ENCODE peak calls at places on chromosomes 11 and 22, in eight cellular contexts. W, H, K, U, A, M, P and G are unnamed samples.

GRCh38 chr22:33894036-33894435 is 26.2 kb downstream of the LARGE1 start:
- DNase-seq in W (no peak), H (no peak), K (no peak), U (no peak), A (no peak), M (no peak), P (no peak), G (no peak)

GRCh38 chr11:32006799-32007388 is 84.0 kb upstream of the RCN1 start:
- DNase-seq in W (no peak), H (peak; percentile 55), K (peak; percentile 62), U (peak; percentile 51), A (peak; percentile 63), M (peak; percentile 50), P (peak; percentile 61), G (peak; percentile 37)

GRCh38 chr22:30325065-30325720 is 1.5 kb downstream of the TBC1D10A start:
- DNase-seq in W (no peak), H (peak; percentile 94), K (no peak), U (peak; percentile 90), A (peak; percentile 85), M (peak; percentile 92), P (peak; percentile 82), G (peak; percentile 88)

GRCh38 chr11:86811637-86812321 is 11.4 kb downstream of the PRSS23 start:
- DNase-seq in W (no peak), H (peak; percentile 80), K (no peak), U (peak; percentile 85), A (peak; percentile 59), M (peak; percentile 79), P (peak; percentile 62), G (peak; percentile 84)

GRCh38 chr11:33454264-33454663 is 197.1 kb downstream of the HIPK3 start:
- DNase-seq in W (no peak), H (no peak), K (no peak), U (no peak), A (no peak), M (no peak), P (no peak), G (no peak)

GRCh38 chr11:39120890-39121289 is 2338.6 kb downstream of the LRRC4C start:
- DNase-seq in W (no peak), H (no peak), K (no peak), U (no peak), A (no peak), M (no peak), P (no peak), G (no peak)

GRCh38 chr11:12685229-12685628 is 11.0 kb downstream of the TEAD1 start:
- DNase-seq in W (no peak), H (no peak), K (no peak), U (no peak), A (no peak), M (no peak), P (no peak), G (no peak)

GRCh38 chr11:35809561-35809960 is 134.3 kb upstream of the LDLRAD3 start:
- DNase-seq in W (no peak), H (no peak), K (no peak), U (no peak), A (no peak), M (no peak), P (no peak), G (no peak)

GRCh38 chr11:92246637-92247036 is 22.0 kb downstream of the FAT3 start:
- DNase-seq in W (no peak), H (peak; percentile 32), K (no peak), U (no peak), A (no peak), M (no peak), P (no peak), G (no peak)

GRCh38 chr11:93498099-93499040 is 44.8 kb downstream of the SMCO4 start:
- DNase-seq in W (no peak), H (no peak), K (no peak), U (peak; percentile 51), A (peak; percentile 49), M (peak; percentile 25), P (peak; percentile 39), G (peak; percentile 8)

GRCh38 chr22:28978863-28979799 is 82.5 kb downstream of the C22orf31 start:
- DNase-seq in W (no peak), H (no peak), K (no peak), U (no peak), A (no peak), M (peak; percentile 44), P (no peak), G (no peak)

GRCh38 chr11:97445561-97445960 is 1055.7 kb downstream of the JRKL start:
- DNase-seq in W (no peak), H (no peak), K (no peak), U (no peak), A (peak; percentile 32), M (no peak), P (peak; percentile 22), G (no peak)

GRCh38 chr11:27124514-27125264 is 84.1 kb downstream of the BBOX1 start:
- DNase-seq in W (no peak), H (peak; percentile 53), K (no peak), U (peak; percentile 42), A (peak; percentile 59), M (peak; percentile 63), P (peak; percentile 64), G (peak; percentile 12)

GRCh38 chr22:45262931-45263789 is 21.6 kb upstream of the UPK3A start:
- DNase-seq in W (peak; percentile 83), H (no peak), K (peak; percentile 93), U (no peak), A (no peak), M (peak; percentile 30), P (no peak), G (no peak)

GRCh38 chr22:45262195-45262930 is 21.7 kb upstream of the KIAA0930 start:
- DNase-seq in W (no peak), H (no peak), K (no peak), U (no peak), A (no peak), M (no peak), P (no peak), G (no peak)

GRCh38 chr22:45263790-45264269 is 20.9 kb upstream of the UPK3A start:
- DNase-seq in W (peak; percentile 88), H (peak; percentile 86), K (peak; percentile 88), U (peak; percentile 84), A (peak; percentile 90), M (peak; percentile 78), P (peak; percentile 87), G (peak; percentile 81)

GRCh38 chr22:45261407-45262088 is 20.9 kb upstream of the KIAA0930 start:
- DNase-seq in W (no peak), H (no peak), K (no peak), U (no peak), A (no peak), M (no peak), P (no peak), G (no peak)

DNA sequence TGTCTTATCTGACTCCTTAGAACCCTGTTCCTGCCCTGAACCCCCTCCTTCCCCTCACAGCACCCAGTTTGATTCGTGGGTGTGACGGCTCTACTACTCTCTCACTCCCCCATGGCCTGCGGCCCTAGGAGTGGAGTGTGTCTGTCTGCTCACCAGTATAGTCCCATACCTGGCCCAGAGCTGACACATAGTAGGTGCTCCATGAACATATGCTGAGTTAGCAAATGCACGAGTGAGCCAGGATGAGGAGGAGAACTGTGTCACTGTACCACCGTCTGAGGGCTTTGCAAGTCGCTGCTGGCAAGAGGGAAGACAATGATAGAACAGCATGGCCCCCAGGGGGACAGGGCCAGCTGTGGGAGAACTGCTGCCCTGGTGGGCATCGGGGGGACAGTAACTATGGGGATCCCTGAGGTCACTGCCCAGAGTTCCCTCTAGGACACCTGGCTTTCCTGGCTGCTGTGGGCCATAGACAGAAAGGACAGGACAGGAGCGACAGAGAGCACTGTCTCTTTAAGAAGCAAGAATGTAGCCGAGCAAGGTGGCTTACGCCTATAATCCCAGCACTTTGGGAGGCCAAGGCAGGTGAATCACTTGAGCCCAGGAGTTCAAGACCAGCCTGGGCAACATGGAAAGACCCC is 19.2 kb upstream of the KIAA0930 start:
- DNase-seq in W (no peak), H (no peak), K (no peak), U (no peak), A (no peak), M (no peak), P (no peak), G (no peak)
- TF ChIP-seq CTCF in W (no peak), H (no peak), K (no peak), U (no peak), A (no peak), M (no peak), P (no peak), G (no peak)

GRCh38 chr11:395866-396265 is 1.9 kb downstream of the PKP3 start:
- DNase-seq in W (no peak), H (peak; percentile 45), K (no peak), U (no peak), A (no peak), M (no peak), P (no peak), G (no peak)
- H3K4me3 ChIP-seq in W (no peak overlapping the region), H (peak overlapping the region; percentile 84), K (no peak overlapping the region), U (no peak overlapping the region), A (no peak overlapping the region), M (no peak overlapping the region), P (no peak overlapping the region), G (no peak overlapping the region)

DNA sequence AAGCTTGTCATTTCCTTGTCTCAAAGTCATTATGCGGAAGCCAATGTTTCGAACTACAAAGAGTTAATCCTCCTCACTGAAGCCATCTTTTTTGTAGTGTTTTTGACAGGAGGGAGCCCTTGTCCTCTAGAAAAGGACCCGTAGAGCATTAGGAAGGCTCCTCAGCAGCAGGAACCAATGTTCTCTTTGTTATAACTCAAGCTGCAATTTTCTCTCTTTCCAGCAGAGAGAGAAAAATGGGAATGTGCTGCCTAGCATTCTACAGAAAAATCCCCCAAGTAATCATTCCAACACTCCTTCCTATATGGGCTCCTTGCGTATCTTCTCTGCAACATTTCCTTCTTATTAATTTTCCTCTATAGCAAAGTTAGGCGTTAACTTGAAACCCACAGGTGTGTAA is 30.6 kb downstream of the SC5D start:
- DNase-seq in W (no peak), H (no peak), K (no peak), U (no peak), A (no peak), M (no peak), P (no peak), G (no peak)
- TF ChIP-seq CTCF in W (peak; percentile 8), H (no peak), K (no peak), U (no peak), A (no peak), M (no peak), P (no peak), G (no peak)

DNA sequence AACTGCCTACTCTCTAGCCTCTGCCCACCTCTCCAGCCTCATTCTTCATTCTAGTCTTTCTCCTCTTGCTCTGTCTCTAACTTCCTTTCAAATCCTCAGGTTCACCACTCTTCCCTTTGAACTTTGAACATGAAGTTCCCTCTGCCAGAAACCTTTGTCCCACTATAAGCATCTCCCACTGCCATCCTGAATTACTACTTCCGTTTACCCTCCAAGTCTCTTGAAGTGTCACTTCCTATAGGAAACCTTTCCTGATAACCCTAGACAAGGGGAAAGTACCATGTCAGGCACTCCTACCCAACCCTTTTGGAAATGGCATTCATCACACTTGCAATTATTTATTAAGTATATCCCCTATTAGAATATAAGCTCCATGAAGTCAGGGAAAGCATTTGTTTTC is 3.1 kb downstream of the RAB30 start:
- DNase-seq in W (no peak), H (no peak), K (no peak), U (no peak), A (no peak), M (no peak), P (no peak), G (no peak)
- H3K4me3 ChIP-seq in W (no peak overlapping the region), H (no peak overlapping the region), K (peak overlapping the region; percentile 92), U (no peak overlapping the region), A (no peak overlapping the region), M (no peak overlapping the region), P (no peak overlapping the region), G (no peak overlapping the region)

GRCh38 chr11:84398017-84398626 is 1112.0 kb upstream of the CCDC90B start:
- DNase-seq in W (peak; percentile 59), H (peak; percentile 41), K (peak; percentile 18), U (peak; percentile 1), A (peak; percentile 51), M (peak; percentile 69), P (peak; percentile 66), G (no peak)
- TF ChIP-seq CTCF in W (peak; percentile 85), H (peak; percentile 51), K (peak; percentile 16), U (peak; percentile 17), A (peak; percentile 49), M (peak; percentile 66), P (peak; percentile 64), G (no peak)